ENCODE peak calls at places on chromosomes 7 and 10, in nine cellular contexts. B, A, F, Y, N, Z, Q, S and D are unnamed samples.

GRCh38 chr7:84790873-84791272 is 396.0 kb downstream of the SEMA3D start:
- DNase-seq in B (no peak), A (no peak), F (no peak), Y (no peak), N (no peak), Z (no peak), Q (peak), S (no peak), D (peak)

GRCh38 chr7:100017300-100017699 is 1.9 kb downstream of the ZKSCAN1 start:
- DNase-seq in B (no peak), A (no peak), F (no peak), Y (no peak), N (no peak), Z (no peak), Q (no peak), S (no peak), D (no peak)

GRCh38 chr10:110067960-110068770 is 60.4 kb downstream of the ADD3 start:
- DNase-seq in B (no peak), A (no peak), F (peak), Y (no peak), N (no peak), Z (peak), Q (no peak), S (no peak), D (no peak)

GRCh38 chr7:91082854-91083495 is 181.3 kb upstream of the FZD1 start:
- DNase-seq in B (peak), A (no peak), F (no peak), Y (peak), N (no peak), Z (no peak), Q (no peak), S (no peak), D (peak)

GRCh38 chr7:35528381-35528977 is 166.5 kb downstream of the HERPUD2 start:
- DNase-seq in B (no peak), A (no peak), F (no peak), Y (no peak), N (no peak), Z (no peak), Q (no peak), S (no peak), D (no peak)

GRCh38 chr10:7666253-7667023 is at the start of gene ITIH5:
- DNase-seq in B (no peak), A (no peak), F (peak), Y (peak), N (no peak), Z (no peak), Q (no peak), S (peak), D (no peak)

GRCh38 chr10:100977436-100977835 is 8.1 kb downstream of the SEMA4G start:
- DNase-seq in B (no peak), A (peak), F (no peak), Y (no peak), N (no peak), Z (no peak), Q (no peak), S (no peak), D (no peak)

GRCh38 chr10:86104611-86105145 is 261.9 kb downstream of the GRID1 start:
- DNase-seq in B (no peak), A (no peak), F (no peak), Y (no peak), N (no peak), Z (no peak), Q (no peak), S (no peak), D (no peak)

GRCh38 chr10:80046629-80047441 is 31.6 kb upstream of the TMEM254 start:
- DNase-seq in B (peak), A (peak), F (peak), Y (peak), N (peak), Z (peak), Q (peak), S (no peak), D (peak)

GRCh38 chr10:50604823-50605222 is 18.9 kb downstream of the SGMS1 start:
- DNase-seq in B (peak), A (no peak), F (no peak), Y (no peak), N (no peak), Z (no peak), Q (no peak), S (no peak), D (peak)

GRCh38 chr10:75853085-75853484 is 421.7 kb downstream of the LRMDA start:
- DNase-seq in B (no peak), A (no peak), F (no peak), Y (no peak), N (peak), Z (no peak), Q (no peak), S (no peak), D (peak)

GRCh38 chr10:6350609-6351008 is 147.9 kb downstream of the PFKFB3 start:
- DNase-seq in B (no peak), A (no peak), F (no peak), Y (no peak), N (no peak), Z (no peak), Q (no peak), S (no peak), D (no peak)

DNA sequence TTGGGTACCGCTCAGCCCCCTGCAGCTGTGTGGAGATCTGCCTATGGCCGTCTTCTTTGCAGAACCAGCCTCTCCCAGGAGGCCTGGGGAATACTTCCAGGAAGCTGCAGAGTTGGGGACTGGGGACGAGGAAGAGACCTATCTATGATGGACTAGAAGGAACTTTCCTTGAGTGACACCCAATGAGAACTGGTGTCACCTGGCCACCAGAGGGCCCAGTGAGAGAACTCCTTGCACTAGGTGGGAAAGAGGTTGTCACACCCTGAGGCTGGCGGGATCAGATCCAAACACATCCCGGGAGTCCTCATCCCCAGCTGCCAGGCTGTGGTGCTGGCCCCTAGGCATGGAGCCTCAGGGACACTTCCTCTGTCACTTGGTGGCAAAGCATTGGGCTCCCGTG is 4.9 kb upstream of the GRID2IP start:
- DNase-seq in B (no peak), A (no peak), F (no peak), Y (no peak), N (no peak), Z (no peak), Q (no peak), S (no peak), D (no peak)
- TF ChIP-seq CTCF in B (peak), A (no peak), F (no peak), Y (no peak), N (peak), Z (no peak), Q (no peak), S (no peak), D (no peak)

DNA sequence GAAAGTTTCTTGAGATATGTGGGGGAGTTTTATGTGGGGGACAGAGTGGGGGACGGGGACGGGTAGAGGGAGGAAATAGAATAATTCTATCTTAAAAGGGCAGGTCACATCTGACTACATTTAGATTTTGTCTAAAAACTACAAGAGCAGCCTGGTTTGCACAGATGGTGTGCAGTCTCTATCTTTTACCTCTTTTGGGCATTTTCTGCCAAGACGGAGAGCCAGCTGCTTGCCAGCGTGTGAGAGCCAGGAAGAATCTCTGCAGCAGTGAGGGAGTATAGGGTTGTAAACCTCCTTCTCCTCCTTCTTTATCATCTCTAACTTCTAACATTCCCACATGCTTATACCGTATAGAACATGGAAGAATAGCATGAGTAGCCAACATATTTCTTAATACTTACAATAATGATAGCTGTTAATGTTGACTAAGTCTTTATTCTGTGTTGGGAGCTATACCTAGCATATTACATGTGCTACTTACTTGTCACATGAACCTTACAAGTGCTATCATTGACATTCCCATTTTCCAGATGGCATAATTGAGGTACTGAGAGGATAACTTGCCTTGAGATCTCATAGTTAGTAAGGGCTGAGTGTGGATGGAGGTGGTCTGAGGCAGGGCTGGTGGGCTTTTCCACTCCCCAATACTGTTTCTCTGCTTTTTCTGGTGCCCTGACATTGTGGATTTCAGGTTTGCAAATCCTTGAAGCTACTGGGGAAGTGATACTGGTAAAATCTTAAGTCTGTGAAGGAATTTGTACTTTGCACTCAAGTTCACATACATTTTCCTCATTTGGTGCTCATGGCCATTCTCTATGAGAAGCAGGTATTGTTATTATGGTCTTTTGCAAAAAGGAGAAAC is 1.1 kb downstream of the ENTPD1 start:
- DNase-seq in B (no peak), A (peak), F (no peak), Y (no peak), N (no peak), Z (no peak), Q (no peak), S (no peak), D (no peak)
- H3K4me3 ChIP-seq in B (no peak), A (peak), F (peak), Y (peak), N (no peak), Z (peak), Q (no peak), S (peak), D (no peak)

GRCh38 chr7:57416601-57417358 is 33.2 kb upstream of the ZNF716 start:
- DNase-seq in B (no peak), A (no peak), F (no peak), Y (no peak), N (no peak), Z (no peak), Q (no peak), S (no peak), D (no peak)
- TF ChIP-seq CTCF in B (no peak), A (no peak), F (no peak), Y (no peak), N (no peak), Z (no peak), Q (no peak), S (no peak), D (no peak)

GRCh38 chr10:4453950-4454349 is 372.1 kb upstream of the AKR1E2 start:
- DNase-seq in B (no peak), A (no peak), F (no peak), Y (no peak), N (no peak), Z (no peak), Q (no peak), S (no peak), D (no peak)

GRCh38 chr10:4453276-4453675 is 372.7 kb upstream of the AKR1E2 start:
- DNase-seq in B (no peak), A (no peak), F (no peak), Y (no peak), N (no peak), Z (no peak), Q (no peak), S (no peak), D (no peak)

GRCh38 chr10:4450169-4450568 is 375.8 kb upstream of the AKR1E2 start:
- DNase-seq in B (no peak), A (no peak), F (no peak), Y (no peak), N (no peak), Z (no peak), Q (no peak), S (no peak), D (no peak)

GRCh38 chr10:4450981-4451501 is 375.0 kb upstream of the AKR1E2 start:
- DNase-seq in B (peak), A (no peak), F (no peak), Y (no peak), N (no peak), Z (no peak), Q (peak), S (no peak), D (peak)

GRCh38 chr10:4451512-4451911 is 374.5 kb upstream of the AKR1E2 start:
- DNase-seq in B (no peak), A (no peak), F (no peak), Y (no peak), N (no peak), Z (no peak), Q (no peak), S (no peak), D (no peak)
- H3K4me3 ChIP-seq in B (no peak), A (no peak), F (no peak), Y (no peak), N (no peak), Z (no peak), Q (peak), S (no peak), D (no peak)